ENCODE peak calls at places on chromosomes 7 and 10, in four cellular contexts. One of them, this sample, is unnamed.

GRCh38 chr7:17456541-17456940 is 158.1 kb downstream of the AHR start:
- DNase-seq in IMR-90: peak
- DNase-seq in H1: no peak
- DNase-seq in H9: no peak
- DNase-seq in this sample: no peak

GRCh38 chr7:100472121-100472851 is 6.7 kb downstream of the TSC22D4 start:
- DNase-seq in H1: no peak
- DNase-seq in IMR-90: no peak
- DNase-seq in H9: no peak
- DNase-seq in this sample: no peak

GRCh38 chr10:32189400-32190084 is 133.3 kb upstream of the KIF5B start:
- DNase-seq in H1: no peak
- DNase-seq in H9: no peak
- DNase-seq in IMR-90: peak
- DNase-seq in this sample: peak

GRCh38 chr7:556837-557555 is 37.4 kb upstream of the PDGFA start:
- DNase-seq in H9: no peak
- DNase-seq in H1: no peak
- DNase-seq in IMR-90: no peak
- DNase-seq in this sample: no peak

GRCh38 chr7:150631866-150632864 is at the start of gene GIMAP6:
- DNase-seq in H9: no peak
- DNase-seq in IMR-90: no peak
- DNase-seq in H1: no peak
- DNase-seq in this sample: no peak

GRCh38 chr7:99379043-99379577 is 4.6 kb downstream of the ARPC1B start:
- DNase-seq in H1: no peak
- DNase-seq in H9: no peak
- DNase-seq in IMR-90: peak
- DNase-seq in this sample: peak

GRCh38 chr10:70889291-70889690 is 926 bp upstream of the PCBD1 start:
- DNase-seq in H9: no peak
- DNase-seq in IMR-90: no peak
- DNase-seq in H1: no peak
- DNase-seq in this sample: no peak

GRCh38 chr7:31121641-31122040 is 69.5 kb downstream of the ADCYAP1R1 start:
- DNase-seq in H9: no peak
- DNase-seq in H1: no peak
- DNase-seq in IMR-90: no peak
- DNase-seq in this sample: no peak

GRCh38 chr7:43071604-43072003 is 40.8 kb upstream of the HECW1 start:
- DNase-seq in IMR-90: peak
- DNase-seq in H1: peak
- DNase-seq in H9: peak
- DNase-seq in this sample: peak

GRCh38 chr10:51867956-51868355 is 168.6 kb upstream of the CSTF2T start:
- DNase-seq in H9: no peak
- DNase-seq in IMR-90: peak
- DNase-seq in H1: no peak
- DNase-seq in this sample: no peak

GRCh38 chr7:32115831-32116230 is 45.6 kb upstream of the PDE1C start:
- DNase-seq in IMR-90: peak
- DNase-seq in H1: no peak
- DNase-seq in H9: no peak
- DNase-seq in this sample: no peak

GRCh38 chr7:155462163-155462735 is 4.3 kb downstream of the EN2 start:
- DNase-seq in IMR-90: no peak
- DNase-seq in H1: no peak
- DNase-seq in H9: no peak
- DNase-seq in this sample: no peak

GRCh38 chr10:32199724-32200394 is 143.6 kb upstream of the KIF5B start:
- DNase-seq in IMR-90: no peak
- DNase-seq in H9: no peak
- DNase-seq in H1: no peak
- DNase-seq in this sample: no peak

GRCh38 chr10:62384057-62384446 is 9.9 kb downstream of the ZNF365 start:
- DNase-seq in H1: no peak
- DNase-seq in H9: no peak
- DNase-seq in IMR-90: peak
- DNase-seq in this sample: no peak

GRCh38 chr7:136869006-136869961 is 832 bp downstream of the CHRM2 start:
- DNase-seq in H1: no peak
- DNase-seq in H9: peak
- DNase-seq in IMR-90: peak
- DNase-seq in this sample: peak

GRCh38 chr10:122861724-122862161 is 16.1 kb upstream of the CUZD1 start:
- DNase-seq in H1: no peak
- DNase-seq in IMR-90: peak
- DNase-seq in H9: no peak
- DNase-seq in this sample: no peak

GRCh38 chr10:119205926-119206602 is 1.3 kb upstream of the GRK5 start:
- DNase-seq in H1: no peak
- DNase-seq in IMR-90: no peak
- DNase-seq in H9: peak
- DNase-seq in this sample: peak

GRCh38 chr10:63125459-63125858 is 7.7 kb upstream of the NRBF2 start:
- DNase-seq in H1: no peak
- DNase-seq in H9: no peak
- DNase-seq in IMR-90: no peak
- DNase-seq in this sample: no peak

GRCh38 chr7:38220452-38220851 is 42.4 kb downstream of the STARD3NL start:
- DNase-seq in H9: no peak
- DNase-seq in IMR-90: no peak
- DNase-seq in H1: no peak
- DNase-seq in this sample: no peak

GRCh38 chr7:127865466-127865865 is 165.8 kb downstream of the LRRC4 start:
- DNase-seq in H1: no peak
- DNase-seq in H9: no peak
- DNase-seq in IMR-90: peak
- DNase-seq in this sample: peak

GRCh38 chr7:156675721-156676120 is 35.1 kb downstream of the RNF32 start:
- DNase-seq in H9: no peak
- DNase-seq in IMR-90: no peak
- DNase-seq in H1: no peak
- DNase-seq in this sample: no peak

GRCh38 chr7:156676263-156676662 is 35.7 kb downstream of the RNF32 start:
- DNase-seq in IMR-90: no peak
- DNase-seq in H1: no peak
- DNase-seq in H9: no peak
- DNase-seq in this sample: no peak

GRCh38 chr7:156673902-156674301 is 33.3 kb downstream of the RNF32 start:
- DNase-seq in IMR-90: no peak
- DNase-seq in H9: no peak
- DNase-seq in H1: no peak
- DNase-seq in this sample: no peak

GRCh38 chr7:156677655-156678054 is 37.1 kb downstream of the RNF32 start:
- DNase-seq in IMR-90: no peak
- DNase-seq in H9: no peak
- DNase-seq in H1: no peak
- DNase-seq in this sample: no peak

DNA sequence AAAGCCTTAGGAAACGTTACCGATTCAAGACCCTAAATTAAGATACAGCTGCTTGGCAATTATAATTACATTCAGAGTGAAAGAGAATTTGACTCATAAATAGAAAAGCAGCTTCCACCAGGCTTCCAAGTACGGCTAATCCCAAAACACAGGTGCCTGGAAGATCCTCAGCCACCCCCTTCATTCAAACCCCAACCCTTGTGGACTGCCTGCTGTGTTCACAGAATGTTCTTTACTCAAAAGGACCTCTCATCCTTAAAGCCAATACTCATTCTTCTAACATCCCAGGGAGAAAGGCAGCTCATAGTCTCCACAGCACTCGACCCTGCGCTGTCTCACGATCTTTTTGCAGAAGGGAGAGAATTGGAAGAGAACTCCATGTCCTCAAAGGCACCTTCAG is 32.9 kb downstream of the RNF32 start:
- DNase-seq in H9: no peak
- DNase-seq in H1: no peak
- DNase-seq in IMR-90: no peak
- DNase-seq in this sample: no peak
- H3K9ac ChIP-seq in H9: no peak
- H3K9ac ChIP-seq in H1: no peak
- H3K9ac ChIP-seq in IMR-90: no peak
- H3K9ac ChIP-seq in this sample: no peak

DNA sequence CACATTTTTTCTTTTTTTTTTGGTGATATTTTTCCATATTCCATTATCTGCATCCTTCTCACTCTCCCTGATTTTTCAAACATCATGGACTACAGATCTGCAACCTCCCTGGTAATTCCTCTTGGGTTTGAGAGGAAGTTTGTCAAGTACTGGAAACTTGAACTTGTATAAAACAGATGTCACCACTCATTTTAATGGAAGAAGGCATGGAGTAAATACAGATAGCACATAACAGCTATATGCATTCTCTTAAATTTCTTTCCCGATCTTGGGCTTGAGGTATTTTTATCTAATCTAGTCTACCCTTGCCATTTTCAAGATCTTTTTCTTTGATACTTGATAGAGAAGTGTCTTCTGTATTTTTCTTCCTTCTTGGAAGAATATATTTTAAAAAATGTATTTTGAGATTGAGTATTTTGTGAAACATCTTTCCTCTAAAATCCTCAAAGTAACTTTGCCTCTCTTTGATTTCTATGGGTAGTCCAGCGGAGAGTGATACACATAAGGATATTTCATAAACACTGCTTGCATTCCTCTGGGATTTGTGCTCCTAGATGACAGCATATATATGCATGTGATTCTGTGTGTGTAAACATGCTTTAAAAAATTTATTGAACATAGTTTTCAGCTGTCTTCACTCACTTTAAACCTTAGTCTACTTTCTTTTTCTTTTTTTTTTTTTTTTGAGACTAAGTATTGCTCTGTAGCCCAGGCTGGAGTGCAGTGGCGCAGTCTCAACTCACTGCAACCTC is 84.4 kb downstream of the KAT6B start:
- DNase-seq in H9: no peak
- DNase-seq in IMR-90: peak
- DNase-seq in H1: no peak
- DNase-seq in this sample: no peak
- H3K56ac ChIP-seq in H9: no peak
- H3K56ac ChIP-seq in IMR-90: no peak
- H3K56ac ChIP-seq in H1: no peak
- H3K56ac ChIP-seq in this sample: no peak

GRCh38 chr10:46285300-46285699 is 1.5 kb upstream of the ANTXRL start:
- DNase-seq in H1: no peak
- DNase-seq in H9: peak
- DNase-seq in IMR-90: no peak
- DNase-seq in this sample: peak
- H2BK5ac ChIP-seq in H1: no peak
- H2BK5ac ChIP-seq in H9: no peak
- H2BK5ac ChIP-seq in IMR-90: no peak
- H2BK5ac ChIP-seq in this sample: no peak

GRCh38 chr10:102673961-102674511 is 29.8 kb downstream of the TRIM8 start:
- DNase-seq in H9: peak
- DNase-seq in H1: no peak
- DNase-seq in IMR-90: peak
- DNase-seq in this sample: peak
- H3K9ac ChIP-seq in H9: no peak
- H3K9ac ChIP-seq in H1: no peak
- H3K9ac ChIP-seq in IMR-90: peak
- H3K9ac ChIP-seq in this sample: peak

GRCh38 chr7:79980376-79980775 is 154.3 kb upstream of the GNAI1 start:
- DNase-seq in IMR-90: no peak
- DNase-seq in H1: no peak
- DNase-seq in H9: no peak
- DNase-seq in this sample: no peak
- H3K56ac ChIP-seq in IMR-90: peak
- H3K56ac ChIP-seq in H1: no peak
- H3K56ac ChIP-seq in H9: no peak
- H3K56ac ChIP-seq in this sample: no peak

GRCh38 chr10:53222806-53223205 is 450.2 kb upstream of the MBL2 start:
- DNase-seq in H1: no peak
- DNase-seq in IMR-90: no peak
- DNase-seq in H9: no peak
- DNase-seq in this sample: no peak
- H2BK5ac ChIP-seq in H1: peak
- H2BK5ac ChIP-seq in IMR-90: no peak
- H2BK5ac ChIP-seq in H9: no peak
- H2BK5ac ChIP-seq in this sample: no peak

GRCh38 chr10:91034494-91035157 is 113.7 kb upstream of the ANKRD1 start:
- DNase-seq in IMR-90: peak
- DNase-seq in H1: no peak
- DNase-seq in H9: no peak
- DNase-seq in this sample: peak
- H3K9ac ChIP-seq in IMR-90: no peak
- H3K9ac ChIP-seq in H1: no peak
- H3K9ac ChIP-seq in H9: no peak
- H3K9ac ChIP-seq in this sample: no peak

GRCh38 chr10:96663794-96664193 is 56.5 kb downstream of the PIK3AP1 start:
- DNase-seq in H9: no peak
- DNase-seq in H1: no peak
- DNase-seq in IMR-90: no peak
- DNase-seq in this sample: no peak

GRCh38 chr10:96664563-96664962 is 55.8 kb downstream of the PIK3AP1 start:
- DNase-seq in H1: no peak
- DNase-seq in IMR-90: no peak
- DNase-seq in H9: no peak
- DNase-seq in this sample: no peak

GRCh38 chr10:96665306-96665705 is 55.0 kb downstream of the PIK3AP1 start:
- DNase-seq in IMR-90: peak
- DNase-seq in H9: no peak
- DNase-seq in H1: no peak
- DNase-seq in this sample: no peak

GRCh38 chr10:96667401-96667800 is 52.9 kb downstream of the PIK3AP1 start:
- DNase-seq in H9: no peak
- DNase-seq in IMR-90: peak
- DNase-seq in H1: no peak
- DNase-seq in this sample: no peak

GRCh38 chr10:96666738-96667137 is 53.6 kb downstream of the PIK3AP1 start:
- DNase-seq in H9: no peak
- DNase-seq in H1: no peak
- DNase-seq in IMR-90: no peak
- DNase-seq in this sample: no peak
- H3K56ac ChIP-seq in H9: no peak
- H3K56ac ChIP-seq in H1: no peak
- H3K56ac ChIP-seq in IMR-90: no peak
- H3K56ac ChIP-seq in this sample: no peak

This sample was measured in mesendoderm.